ENCODE peak calls at places on chromosomes 7 and 10, in four cellular contexts. U, G, E and N are unnamed samples.

GRCh38 chr7:116337800-116338199 is 127.5 kb downstream of the TES start:
- DNase-seq in U (no peak), G (no peak), E (no peak), N (no peak)

GRCh38 chr10:34474060-34474376 is 341.1 kb downstream of the PARD3 start:
- DNase-seq in E (no peak), U (no peak), G (peak), N (no peak)

GRCh38 chr10:89283988-89284475 is 17.8 kb upstream of the IFIT2 start:
- DNase-seq in U (no peak), G (peak), E (no peak), N (peak)

GRCh38 chr7:35185908-35186731 is 67.8 kb downstream of the TBX20 start:
- DNase-seq in U (no peak), G (peak), E (no peak), N (peak)

GRCh38 chr10:61438141-61438984 is 14.8 kb downstream of the TMEM26 start:
- DNase-seq in E (no peak), U (no peak), G (peak), N (no peak)

GRCh38 chr7:6833636-6834035 is 7.6 kb upstream of the CCZ1B start:
- DNase-seq in G (no peak), E (no peak), U (no peak), N (no peak)

GRCh38 chr7:29285451-29285807 is 90.9 kb downstream of the CHN2 start:
- DNase-seq in E (no peak), G (peak), U (no peak), N (no peak)

GRCh38 chr7:11458736-11459483 is 373.1 kb downstream of the THSD7A start:
- DNase-seq in U (no peak), G (peak), E (no peak), N (no peak)

GRCh38 chr10:86614853-86615252 is 39.5 kb upstream of the OPN4 start:
- DNase-seq in U (no peak), G (no peak), E (no peak), N (no peak)

GRCh38 chr7:104984591-104985258 is 29.3 kb upstream of the KMT2E start:
- DNase-seq in U (no peak), E (no peak), G (no peak), N (no peak)

GRCh38 chr10:119940487-119940886 is 48.0 kb downstream of the SEC23IP start:
- DNase-seq in U (no peak), E (no peak), G (peak), N (no peak)

GRCh38 chr7:77157446-77157845 is 35.0 kb downstream of the CCDC146 start:
- DNase-seq in U (no peak), G (peak), E (no peak), N (no peak)

GRCh38 chr7:141645188-141645587 is 56.8 kb downstream of the DENND11 start:
- DNase-seq in E (no peak), G (no peak), U (no peak), N (no peak)

GRCh38 chr10:110436554-110437350 is 61.0 kb upstream of the DUSP5 start:
- DNase-seq in G (no peak), U (peak), E (no peak), N (no peak)

GRCh38 chr7:113087278-113087998 is 811 bp upstream of the GPR85 start:
- DNase-seq in U (no peak), G (peak), E (no peak), N (no peak)

GRCh38 chr10:50993817-50994251 is 80.5 kb upstream of the PRKG1 start:
- DNase-seq in G (peak), U (no peak), E (no peak), N (no peak)

GRCh38 chr7:84247591-84247990 is 53.0 kb upstream of the SEMA3A start:
- DNase-seq in G (peak), E (no peak), U (no peak), N (no peak)

GRCh38 chr10:129972145-129972965 is 8.3 kb upstream of the EBF3 start:
- DNase-seq in U (no peak), G (no peak), E (no peak), N (peak)

GRCh38 chr7:24980695-24981543 is 941 bp upstream of the OSBPL3 start:
- DNase-seq in G (peak), U (peak), E (no peak), N (peak)

GRCh38 chr7:55502988-55503514 is 69.3 kb downstream of the VOPP1 start:
- DNase-seq in E (no peak), U (no peak), G (no peak), N (no peak)

GRCh38 chr7:159370-160270 is 32.8 kb upstream of the FAM20C start:
- DNase-seq in U (peak), E (no peak), G (no peak), N (no peak)

GRCh38 chr10:61465807-61466425 is 12.7 kb upstream of the TMEM26 start:
- DNase-seq in U (no peak), E (no peak), G (no peak), N (no peak)

GRCh38 chr7:100894860-100895700 is 608 bp downstream of the ACHE start:
- DNase-seq in U (peak), E (no peak), G (no peak), N (peak)

GRCh38 chr10:132520147-132520811 is 17.3 kb upstream of the INPP5A start:
- DNase-seq in G (no peak), U (peak), E (no peak), N (no peak)

GRCh38 chr7:151123485-151124204 is 37.4 kb downstream of the AGAP3 start:
- DNase-seq in U (peak), E (peak), G (peak), N (peak)

GRCh38 chr7:105734233-105734632 is 142.2 kb downstream of the ATXN7L1 start:
- DNase-seq in E (no peak), U (no peak), G (no peak), N (no peak)

GRCh38 chr7:26500749-26501352 is 209.2 kb downstream of the SNX10 start:
- DNase-seq in G (peak), U (no peak), E (no peak), N (no peak)

GRCh38 chr7:137000621-137001020 is 132.2 kb downstream of the CHRM2 start:
- DNase-seq in E (no peak), U (no peak), G (no peak), N (no peak)

GRCh38 chr10:88149906-88150305 is 286.5 kb downstream of the PTEN start:
- DNase-seq in E (no peak), U (no peak), G (peak), N (no peak)

GRCh38 chr7:34675749-34676374 is 17.8 kb downstream of the NPSR1 start:
- DNase-seq in E (no peak), G (no peak), U (no peak), N (peak)

GRCh38 chr7:57344957-57345356 is 105.0 kb upstream of the ZNF716 start:
- DNase-seq in E (no peak), G (no peak), U (no peak), N (no peak)

GRCh38 chr7:105581066-105581811 is at the start of gene EFCAB10:
- DNase-seq in E (no peak), G (peak), U (peak), N (peak)

GRCh38 chr7:100642534-100642907 is 1.2 kb upstream of the TFR2 start:
- DNase-seq in U (peak), G (no peak), E (no peak), N (peak)

GRCh38 chr10:125081931-125082330 is 78.4 kb downstream of the CTBP2 start:
- DNase-seq in G (no peak), E (no peak), U (peak), N (no peak)

GRCh38 chr7:158241919-158242318 is 345.7 kb downstream of the PTPRN2 start:
- DNase-seq in G (no peak), U (no peak), E (no peak), N (no peak)

GRCh38 chr7:14305233-14305866 is 315.9 kb upstream of the ETV1 start:
- DNase-seq in G (no peak), E (no peak), U (no peak), N (no peak)

GRCh38 chr7:117715784-117716445 is 157.3 kb downstream of the CTTNBP2 start:
- DNase-seq in E (peak), G (peak), U (no peak), N (peak)

GRCh38 chr10:51602326-51602725 is 97.1 kb downstream of the CSTF2T start:
- DNase-seq in U (no peak), G (no peak), E (no peak), N (no peak)

GRCh38 chr7:33075818-33076483 is 13.4 kb upstream of the NT5C3A start:
- DNase-seq in U (no peak), G (no peak), E (peak), N (no peak)

GRCh38 chr7:33076737-33077136 is 14.2 kb upstream of the NT5C3A start:
- DNase-seq in E (no peak), U (no peak), G (no peak), N (no peak)

DNA sequence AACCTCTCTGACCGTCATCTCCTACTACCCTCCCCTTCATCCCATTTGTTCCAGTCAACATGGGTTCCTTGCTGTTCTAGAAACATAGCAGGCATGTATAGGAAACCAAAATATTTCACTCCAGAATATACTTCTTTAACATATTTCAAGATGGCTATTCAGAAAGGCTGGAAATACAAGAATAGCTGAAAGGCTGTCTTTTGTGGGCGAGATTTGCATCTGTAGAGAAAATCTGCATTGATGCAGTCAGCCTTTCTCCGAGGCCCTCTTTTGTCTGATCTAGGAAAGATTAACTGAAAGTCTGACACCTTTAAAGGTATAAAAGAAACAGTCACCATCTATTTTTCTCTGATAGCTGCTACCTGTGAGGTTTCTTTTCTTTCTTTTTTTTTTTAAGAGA is 17.8 kb upstream of the NT5C3A start:
- DNase-seq in G (no peak), E (no peak), U (no peak), N (no peak)
- TF ChIP-seq CTCF in G (no peak), E (no peak), U (no peak), N (no peak)

DNA sequence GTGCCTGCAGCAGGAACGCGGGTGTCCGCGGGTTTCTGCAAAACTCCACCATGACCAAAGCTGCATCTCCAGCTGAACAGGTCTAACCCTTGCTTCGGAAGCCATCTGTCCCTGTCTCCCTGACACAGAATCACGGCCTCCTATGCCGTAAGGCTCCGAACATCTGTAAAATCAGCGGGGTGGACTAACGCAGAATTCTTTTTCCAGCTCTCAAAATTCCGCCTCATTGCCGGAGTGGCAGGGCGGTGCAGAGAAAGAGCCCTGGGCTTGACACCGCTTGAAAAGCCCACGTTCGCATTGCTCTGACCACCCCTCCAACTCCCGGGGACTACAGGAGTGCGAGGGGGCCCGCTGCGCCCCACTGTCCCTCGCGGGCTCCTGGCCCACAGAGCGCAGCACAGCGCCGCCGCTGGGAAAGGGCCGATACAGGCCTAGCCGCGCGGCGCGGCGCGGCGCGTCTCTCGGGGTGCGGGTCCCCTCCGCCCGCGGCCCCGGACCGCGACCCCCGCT is 409 bp downstream of the DNMBP start:
- DNase-seq in U (peak), G (peak), E (no peak), N (no peak)
- TF ChIP-seq CTCF in U (peak), G (peak), E (peak), N (no peak)

GRCh38 chr10:6844251-6844650 is 264.2 kb upstream of the PRKCQ start:
- DNase-seq in E (no peak), U (no peak), G (no peak), N (no peak)

GRCh38 chr10:6841746-6842145 is 261.7 kb upstream of the PRKCQ start:
- DNase-seq in U (no peak), E (no peak), G (no peak), N (no peak)

GRCh38 chr10:6842722-6843121 is 262.6 kb upstream of the PRKCQ start:
- DNase-seq in E (no peak), U (no peak), G (no peak), N (no peak)

GRCh38 chr10:6840766-6841165 is 260.7 kb upstream of the PRKCQ start:
- DNase-seq in U (no peak), E (no peak), G (peak), N (no peak)

DNA sequence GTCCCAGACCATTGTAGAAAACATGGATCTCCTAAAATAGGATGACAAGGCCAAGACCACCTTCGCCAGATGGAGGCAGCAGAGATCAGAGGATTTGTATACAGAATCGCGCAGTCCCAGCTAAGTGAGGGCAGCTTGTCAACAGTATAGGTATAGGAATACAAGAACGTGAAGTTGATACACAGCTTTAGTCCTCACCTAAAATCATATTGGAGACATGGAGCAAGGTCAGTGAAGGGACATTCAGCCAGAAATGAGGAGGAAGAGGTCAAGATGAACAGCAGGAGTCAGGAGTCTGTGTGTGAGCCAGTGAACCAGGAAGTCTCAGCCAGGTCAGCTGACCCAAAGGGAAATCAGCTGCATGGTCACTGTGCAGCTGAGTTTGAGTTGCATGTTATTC is 263.4 kb upstream of the PRKCQ start:
- DNase-seq in U (no peak), G (no peak), E (no peak), N (no peak)
- TF ChIP-seq CTCF in U (no peak), G (peak), E (peak), N (no peak)

GRCh38 chr7:121960678-121961461 is 87.9 kb downstream of the PTPRZ1 start:
- DNase-seq in U (no peak), G (peak), E (no peak), N (no peak)
- TF ChIP-seq CTCF in U (no peak), G (peak), E (no peak), N (no peak)